ENCODE peak calls at places on chromosomes 12 and 14, in six cellular contexts. H is left cardiac atrium; V is HTR-8/SVneo; S is Calu3; Q is activated naive CD4-positive, alpha-beta T cell; P is cardiac fibroblast. Z is an unnamed sample.

GRCh38 chr14:55731881-55732498 is 152.0 kb downstream of the KTN1 start:
- DNase-seq in H (no peak), V (no peak), S (peak), Q (peak), P (peak), Z (no peak)

GRCh38 chr12:114405449-114406271 is at the start of gene TBX5:
- DNase-seq in H (no peak), V (no peak), S (no peak), Q (no peak), P (peak), Z (no peak)

GRCh38 chr12:3487027-3487426 is 4.0 kb upstream of the PRMT8 start:
- DNase-seq in H (no peak), V (no peak), S (no peak), Q (no peak), P (no peak), Z (no peak)

GRCh38 chr12:6056406-6057211 is 67.9 kb downstream of the VWF start:
- DNase-seq in H (no peak), V (peak), S (no peak), Q (no peak), P (no peak), Z (no peak)

GRCh38 chr12:14379508-14379907 is 14.0 kb downstream of the ATF7IP start:
- DNase-seq in H (no peak), V (no peak), S (no peak), Q (no peak), P (no peak), Z (no peak)

GRCh38 chr12:2643736-2644135 is 151.0 kb upstream of the FKBP4 start:
- DNase-seq in H (no peak), V (no peak), S (no peak), Q (no peak), P (no peak), Z (no peak)

GRCh38 chr12:1297206-1297605 is 297.2 kb downstream of the FBXL14 start:
- DNase-seq in H (no peak), V (no peak), S (no peak), Q (no peak), P (peak), Z (no peak)

GRCh38 chr12:3016191-3016590 is 57.0 kb downstream of the TEAD4 start:
- DNase-seq in H (no peak), V (peak), S (no peak), Q (no peak), P (no peak), Z (no peak)

GRCh38 chr14:50475460-50475859 is 56.9 kb downstream of the MAP4K5 start:
- DNase-seq in H (no peak), V (peak), S (no peak), Q (no peak), P (peak), Z (no peak)

GRCh38 chr12:57756406-57757341 is 1.8 kb downstream of the MARCHF9 start:
- DNase-seq in H (no peak), V (no peak), S (peak), Q (peak), P (no peak), Z (no peak)

GRCh38 chr14:53929871-53930685 is 26.5 kb downstream of the BMP4 start:
- DNase-seq in H (no peak), V (no peak), S (peak), Q (no peak), P (no peak), Z (no peak)

Z was measured in cortex of kidney.